ENCODE peak calls at places on chromosomes 13 and 19, in five cellular contexts. One of them, this sample, is unnamed.

GRCh38 chr13:44651724-44652123 is 75.6 kb upstream of the TSC22D1 start:
- DNase-seq in neuronal stem cell: no peak
- DNase-seq in mesenchymal stem cell: no peak
- DNase-seq in trophoblast cell: no peak
- DNase-seq in H9: no peak
- DNase-seq in this sample: no peak

GRCh38 chr19:53432088-53432661 is 391 bp downstream of the ZNF761 start:
- DNase-seq in trophoblast cell: no peak
- DNase-seq in H9: no peak
- DNase-seq in mesenchymal stem cell: peak; percentile 62
- DNase-seq in neuronal stem cell: peak; percentile 4
- DNase-seq in this sample: no peak

GRCh38 chr19:17687857-17688784 is at the start of gene UNC13A:
- DNase-seq in H9: peak; percentile 83
- DNase-seq in neuronal stem cell: peak; percentile 79
- DNase-seq in mesenchymal stem cell: peak; percentile 41
- DNase-seq in trophoblast cell: peak; percentile 7
- DNase-seq in this sample: no peak

GRCh38 chr13:44373601-44374347 is at the start of gene SERP2:
- DNase-seq in neuronal stem cell: peak; percentile 41
- DNase-seq in H9: peak; percentile 90
- DNase-seq in trophoblast cell: no peak
- DNase-seq in mesenchymal stem cell: no peak
- DNase-seq in this sample: peak; percentile 83

GRCh38 chr19:39207293-39207836 is 3.3 kb upstream of the SYCN start:
- DNase-seq in mesenchymal stem cell: no peak
- DNase-seq in trophoblast cell: no peak
- DNase-seq in H9: no peak
- DNase-seq in neuronal stem cell: no peak
- DNase-seq in this sample: no peak

GRCh38 chr13:28568286-28568685 is 73.4 kb upstream of the FLT1 start:
- DNase-seq in neuronal stem cell: no peak
- DNase-seq in H9: no peak
- DNase-seq in mesenchymal stem cell: peak; percentile 66
- DNase-seq in trophoblast cell: peak; percentile 58
- DNase-seq in this sample: no peak

GRCh38 chr13:64697226-64697625 is 2532.9 kb downstream of the PCDH9 start:
- DNase-seq in neuronal stem cell: no peak
- DNase-seq in mesenchymal stem cell: no peak
- DNase-seq in trophoblast cell: no peak
- DNase-seq in H9: no peak
- DNase-seq in this sample: no peak

GRCh38 chr19:32201661-32202060 is 143.7 kb upstream of the ZNF507 start:
- DNase-seq in mesenchymal stem cell: no peak
- DNase-seq in neuronal stem cell: no peak
- DNase-seq in trophoblast cell: no peak
- DNase-seq in H9: no peak
- DNase-seq in this sample: peak; percentile 32

GRCh38 chr19:49425178-49425577 is at the start of gene GFY:
- DNase-seq in trophoblast cell: no peak
- DNase-seq in H9: no peak
- DNase-seq in neuronal stem cell: no peak
- DNase-seq in mesenchymal stem cell: no peak
- DNase-seq in this sample: no peak

GRCh38 chr19:6866646-6867255 is 20.6 kb upstream of the ADGRE1 start:
- DNase-seq in trophoblast cell: no peak
- DNase-seq in mesenchymal stem cell: no peak
- DNase-seq in neuronal stem cell: no peak
- DNase-seq in H9: no peak
- DNase-seq in this sample: no peak

GRCh38 chr19:42246869-42247630 is 4.6 kb upstream of the GSK3A start:
- DNase-seq in H9: no peak
- DNase-seq in trophoblast cell: no peak
- DNase-seq in mesenchymal stem cell: peak; percentile 24
- DNase-seq in neuronal stem cell: no peak
- DNase-seq in this sample: no peak

GRCh38 chr13:42000836-42001235 is 39.9 kb upstream of the VWA8 start:
- DNase-seq in H9: no peak
- DNase-seq in trophoblast cell: no peak
- DNase-seq in neuronal stem cell: no peak
- DNase-seq in mesenchymal stem cell: peak; percentile 4
- DNase-seq in this sample: no peak

GRCh38 chr19:15551183-15552004 is 43.1 kb downstream of the CYP4F22 start:
- DNase-seq in H9: peak; percentile 97
- DNase-seq in mesenchymal stem cell: no peak
- DNase-seq in neuronal stem cell: no peak
- DNase-seq in trophoblast cell: no peak
- DNase-seq in this sample: no peak

GRCh38 chr13:41645313-41645712 is 188.0 kb downstream of the RGCC start:
- DNase-seq in trophoblast cell: peak; percentile 75
- DNase-seq in neuronal stem cell: no peak
- DNase-seq in mesenchymal stem cell: peak; percentile 72
- DNase-seq in H9: no peak
- DNase-seq in this sample: no peak

GRCh38 chr19:17049711-17050280 is 23.2 kb upstream of the CPAMD8 start:
- DNase-seq in neuronal stem cell: no peak
- DNase-seq in mesenchymal stem cell: peak; percentile 68
- DNase-seq in H9: no peak
- DNase-seq in trophoblast cell: no peak
- DNase-seq in this sample: no peak

GRCh38 chr19:31312004-31312403 is 37.2 kb downstream of the TSHZ3 start:
- DNase-seq in H9: no peak
- DNase-seq in trophoblast cell: no peak
- DNase-seq in neuronal stem cell: no peak
- DNase-seq in mesenchymal stem cell: peak; percentile 92
- DNase-seq in this sample: no peak

GRCh38 chr19:46660601-46661019 is 372 bp downstream of the DACT3 start:
- DNase-seq in neuronal stem cell: no peak
- DNase-seq in trophoblast cell: no peak
- DNase-seq in mesenchymal stem cell: no peak
- DNase-seq in H9: no peak
- DNase-seq in this sample: no peak

GRCh38 chr13:21176982-21177284 is 475 bp downstream of the MRPL57 start:
- DNase-seq in mesenchymal stem cell: no peak
- DNase-seq in H9: no peak
- DNase-seq in trophoblast cell: no peak
- DNase-seq in neuronal stem cell: no peak
- DNase-seq in this sample: no peak

GRCh38 chr13:74194856-74195255 is 60.7 kb upstream of the KLF12 start:
- DNase-seq in mesenchymal stem cell: no peak
- DNase-seq in trophoblast cell: no peak
- DNase-seq in neuronal stem cell: no peak
- DNase-seq in H9: no peak
- DNase-seq in this sample: no peak

GRCh38 chr13:71964491-71965108 is 97.6 kb upstream of the DACH1 start:
- DNase-seq in H9: no peak
- DNase-seq in neuronal stem cell: no peak
- DNase-seq in trophoblast cell: no peak
- DNase-seq in mesenchymal stem cell: peak; percentile 6
- DNase-seq in this sample: no peak

GRCh38 chr13:25067054-25067453 is 28.9 kb upstream of the PABPC3 start:
- DNase-seq in mesenchymal stem cell: no peak
- DNase-seq in H9: peak; percentile 71
- DNase-seq in trophoblast cell: no peak
- DNase-seq in neuronal stem cell: no peak
- DNase-seq in this sample: no peak

GRCh38 chr19:35399231-35399630 is 28.4 kb downstream of the GPR42 start:
- DNase-seq in trophoblast cell: no peak
- DNase-seq in mesenchymal stem cell: peak; percentile 32
- DNase-seq in H9: no peak
- DNase-seq in neuronal stem cell: no peak
- DNase-seq in this sample: no peak

GRCh38 chr19:16078311-16078758 is 2.0 kb downstream of the TPM4 start:
- DNase-seq in H9: no peak
- DNase-seq in mesenchymal stem cell: no peak
- DNase-seq in neuronal stem cell: peak; percentile 15
- DNase-seq in trophoblast cell: no peak
- DNase-seq in this sample: no peak

GRCh38 chr19:40659116-40659515 is 31.3 kb downstream of the NUMBL start:
- DNase-seq in trophoblast cell: no peak
- DNase-seq in H9: no peak
- DNase-seq in neuronal stem cell: no peak
- DNase-seq in mesenchymal stem cell: no peak
- DNase-seq in this sample: no peak

DNA sequence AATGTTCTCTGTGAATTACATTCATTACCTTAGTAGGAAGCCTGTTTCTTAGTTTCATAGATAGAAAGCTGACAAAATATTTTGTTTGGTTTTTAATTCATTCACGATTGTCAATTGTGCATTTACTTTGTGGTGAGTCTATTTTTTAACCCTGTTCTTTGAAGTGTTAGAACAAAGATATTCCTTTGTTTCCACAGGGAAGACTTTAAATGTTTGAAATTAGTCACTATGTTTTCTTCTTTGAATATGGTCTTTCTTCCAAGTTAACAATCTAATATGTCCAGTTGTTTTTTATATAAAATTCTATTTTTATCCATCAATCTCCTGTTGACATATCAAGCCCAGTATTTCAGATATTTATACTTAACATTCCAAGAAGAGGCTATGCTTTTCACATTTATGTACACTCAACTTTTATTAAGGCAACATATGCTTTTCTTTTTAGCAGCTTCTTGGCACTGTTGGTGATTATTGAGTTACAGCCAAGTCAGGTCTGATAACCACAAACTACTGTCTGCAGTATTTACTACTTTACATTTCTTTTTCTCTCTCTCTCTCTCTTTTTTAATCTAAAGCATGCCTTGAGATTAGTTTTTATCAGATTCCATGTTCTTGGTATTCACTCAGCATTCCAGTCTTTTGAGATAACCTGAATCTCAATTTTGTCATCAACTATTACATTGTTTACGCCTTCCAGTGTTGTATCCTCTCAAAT is 812.8 kb upstream of the SLC10A2 start:
- DNase-seq in neuronal stem cell: no peak
- DNase-seq in H9: no peak
- DNase-seq in mesenchymal stem cell: no peak
- DNase-seq in trophoblast cell: no peak
- DNase-seq in this sample: no peak
- H2BK12ac ChIP-seq in neuronal stem cell: no peak overlapping the region
- H2BK12ac ChIP-seq in H9: no peak overlapping the region
- H2BK12ac ChIP-seq in mesenchymal stem cell: no peak overlapping the region
- H2BK12ac ChIP-seq in trophoblast cell: no peak overlapping the region
- H2BK12ac ChIP-seq in this sample: no peak overlapping the region

GRCh38 chr13:81493144-81493543 is 1152.2 kb upstream of the SPRY2 start:
- DNase-seq in mesenchymal stem cell: no peak
- DNase-seq in H9: no peak
- DNase-seq in neuronal stem cell: no peak
- DNase-seq in trophoblast cell: no peak
- DNase-seq in this sample: no peak
- H2BK12ac ChIP-seq in mesenchymal stem cell: no peak overlapping the region
- H2BK12ac ChIP-seq in H9: no peak overlapping the region
- H2BK12ac ChIP-seq in neuronal stem cell: no peak overlapping the region
- H2BK12ac ChIP-seq in trophoblast cell: no peak overlapping the region
- H2BK12ac ChIP-seq in this sample: no peak overlapping the region

DNA sequence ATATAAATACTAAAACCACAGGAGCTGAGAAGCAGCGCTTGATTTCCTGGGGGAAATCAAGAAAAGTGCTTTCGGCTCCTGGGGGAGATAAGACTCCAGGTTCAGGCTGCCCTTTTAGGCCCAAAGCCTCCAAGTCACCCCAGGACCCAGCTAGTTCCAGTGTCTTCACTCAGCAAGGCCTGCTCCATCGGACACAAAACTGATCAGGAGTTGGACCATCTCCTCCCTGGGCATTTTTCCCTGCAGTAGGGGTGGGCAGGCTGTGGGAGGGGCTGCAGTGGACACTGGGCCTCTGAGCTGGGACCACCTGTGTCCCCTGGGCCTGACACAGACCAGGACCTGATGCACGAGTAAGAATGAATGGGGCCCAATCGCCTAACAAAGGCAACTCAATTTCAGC is 15.2 kb downstream of the C19orf12 start:
- DNase-seq in trophoblast cell: no peak
- DNase-seq in H9: no peak
- DNase-seq in mesenchymal stem cell: no peak
- DNase-seq in neuronal stem cell: no peak
- DNase-seq in this sample: no peak
- H2BK12ac ChIP-seq in trophoblast cell: no peak overlapping the region
- H2BK12ac ChIP-seq in H9: no peak overlapping the region
- H2BK12ac ChIP-seq in mesenchymal stem cell: no peak overlapping the region
- H2BK12ac ChIP-seq in neuronal stem cell: no peak overlapping the region
- H2BK12ac ChIP-seq in this sample: no peak overlapping the region

GRCh38 chr19:33486936-33487793 is 34.4 kb downstream of the PEPD start:
- DNase-seq in mesenchymal stem cell: no peak
- DNase-seq in H9: no peak
- DNase-seq in neuronal stem cell: no peak
- DNase-seq in trophoblast cell: no peak
- DNase-seq in this sample: no peak

GRCh38 chr19:33481863-33482262 is 39.7 kb downstream of the PEPD start:
- DNase-seq in mesenchymal stem cell: no peak
- DNase-seq in neuronal stem cell: no peak
- DNase-seq in H9: no peak
- DNase-seq in trophoblast cell: no peak
- DNase-seq in this sample: no peak

GRCh38 chr19:33486407-33486806 is 35.2 kb downstream of the PEPD start:
- DNase-seq in neuronal stem cell: no peak
- DNase-seq in H9: no peak
- DNase-seq in trophoblast cell: no peak
- DNase-seq in mesenchymal stem cell: no peak
- DNase-seq in this sample: no peak

GRCh38 chr19:33482486-33482885 is 39.1 kb downstream of the PEPD start:
- DNase-seq in trophoblast cell: no peak
- DNase-seq in neuronal stem cell: no peak
- DNase-seq in H9: no peak
- DNase-seq in mesenchymal stem cell: no peak
- DNase-seq in this sample: no peak

DNA sequence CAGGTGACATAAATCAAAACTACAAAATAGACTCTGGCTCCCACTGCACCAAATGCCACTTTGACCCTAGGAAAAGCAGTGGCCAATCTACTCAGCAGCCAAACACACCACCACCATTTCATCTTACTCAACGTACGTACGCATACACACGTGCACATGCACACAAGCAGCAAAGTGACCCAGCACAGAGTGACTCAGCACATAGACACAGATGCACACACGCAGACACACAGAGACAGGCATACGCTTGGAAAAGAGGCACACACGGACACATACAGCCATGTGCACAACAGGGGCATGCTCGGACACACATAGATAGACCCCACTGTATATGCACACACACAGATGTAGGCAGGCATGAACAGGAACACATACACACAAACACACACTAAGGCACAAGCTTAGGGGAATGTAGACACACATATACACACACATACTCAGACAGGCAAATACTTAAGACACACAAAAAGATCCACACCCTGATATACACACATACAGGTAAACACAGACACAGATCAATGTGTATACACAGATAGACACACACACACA is 37.3 kb downstream of the PEPD start:
- DNase-seq in mesenchymal stem cell: no peak
- DNase-seq in trophoblast cell: no peak
- DNase-seq in H9: no peak
- DNase-seq in neuronal stem cell: no peak
- DNase-seq in this sample: no peak
- H2BK12ac ChIP-seq in mesenchymal stem cell: no peak overlapping the region
- H2BK12ac ChIP-seq in trophoblast cell: no peak overlapping the region
- H2BK12ac ChIP-seq in H9: no peak overlapping the region
- H2BK12ac ChIP-seq in neuronal stem cell: no peak overlapping the region
- H2BK12ac ChIP-seq in this sample: no peak overlapping the region